ENCODE peak calls at places on chromosomes 3 and 15, in eight cellular contexts. One of them, this sample, is unnamed.

GRCh38 chr3:65672876-65673815 is 365.6 kb downstream of the MAGI1 start:
- DNase-seq in progenitor cell of endocrine pancreas: peak; percentile 30
- DNase-seq in fibroblast of the aortic adventitia: peak; percentile 58
- DNase-seq in adrenal gland: peak; percentile 69
- DNase-seq in RWPE2: no peak
- DNase-seq in endothelial cell: peak; percentile 65
- DNase-seq in GM06990: no peak
- DNase-seq in HCT116: peak; percentile 43
- DNase-seq in this sample: no peak

GRCh38 chr3:37163262-37164020 is 10.9 kb downstream of the LRRFIP2 start:
- DNase-seq in GM06990: no peak
- DNase-seq in endothelial cell: peak; percentile 12
- DNase-seq in adrenal gland: no peak
- DNase-seq in fibroblast of the aortic adventitia: peak; percentile 53
- DNase-seq in RWPE2: no peak
- DNase-seq in progenitor cell of endocrine pancreas: no peak
- DNase-seq in HCT116: no peak
- DNase-seq in this sample: no peak

GRCh38 chr15:85618956-85619491 is 175.7 kb downstream of the KLHL25 start:
- DNase-seq in adrenal gland: peak; percentile 90
- DNase-seq in HCT116: no peak
- DNase-seq in GM06990: peak; percentile 28
- DNase-seq in fibroblast of the aortic adventitia: peak; percentile 97
- DNase-seq in progenitor cell of endocrine pancreas: no peak
- DNase-seq in RWPE2: peak; percentile 73
- DNase-seq in endothelial cell: no peak
- DNase-seq in this sample: no peak

GRCh38 chr3:157248590-157249425 is 88.9 kb upstream of the CCNL1 start:
- DNase-seq in endothelial cell: no peak
- DNase-seq in adrenal gland: peak; percentile 59
- DNase-seq in HCT116: peak; percentile 71
- DNase-seq in RWPE2: no peak
- DNase-seq in progenitor cell of endocrine pancreas: no peak
- DNase-seq in GM06990: no peak
- DNase-seq in fibroblast of the aortic adventitia: peak; percentile 94
- DNase-seq in this sample: no peak

GRCh38 chr3:140499114-140499757 is 178.6 kb upstream of the TRIM42 start:
- DNase-seq in progenitor cell of endocrine pancreas: no peak
- DNase-seq in RWPE2: no peak
- DNase-seq in HCT116: no peak
- DNase-seq in adrenal gland: peak; percentile 29
- DNase-seq in fibroblast of the aortic adventitia: peak; percentile 25
- DNase-seq in endothelial cell: no peak
- DNase-seq in GM06990: no peak
- DNase-seq in this sample: no peak

GRCh38 chr3:58659051-58659675 is 7.4 kb downstream of the FAM3D start:
- DNase-seq in fibroblast of the aortic adventitia: peak; percentile 59
- DNase-seq in endothelial cell: no peak
- DNase-seq in HCT116: peak; percentile 24
- DNase-seq in progenitor cell of endocrine pancreas: no peak
- DNase-seq in GM06990: no peak
- DNase-seq in adrenal gland: peak; percentile 40
- DNase-seq in RWPE2: no peak
- DNase-seq in this sample: no peak

GRCh38 chr3:42130007-42130328 is 38.8 kb downstream of the TRAK1 start:
- DNase-seq in RWPE2: no peak
- DNase-seq in GM06990: peak; percentile 34
- DNase-seq in progenitor cell of endocrine pancreas: no peak
- DNase-seq in adrenal gland: no peak
- DNase-seq in HCT116: no peak
- DNase-seq in fibroblast of the aortic adventitia: no peak
- DNase-seq in endothelial cell: no peak
- DNase-seq in this sample: no peak

GRCh38 chr3:112405845-112406244 is 72.9 kb downstream of the CD200 start:
- DNase-seq in fibroblast of the aortic adventitia: no peak
- DNase-seq in RWPE2: no peak
- DNase-seq in GM06990: no peak
- DNase-seq in HCT116: no peak
- DNase-seq in progenitor cell of endocrine pancreas: no peak
- DNase-seq in adrenal gland: no peak
- DNase-seq in endothelial cell: no peak
- DNase-seq in this sample: no peak

GRCh38 chr3:122230174-122230573 is 46.7 kb downstream of the CASR start:
- DNase-seq in progenitor cell of endocrine pancreas: no peak
- DNase-seq in RWPE2: no peak
- DNase-seq in GM06990: no peak
- DNase-seq in fibroblast of the aortic adventitia: no peak
- DNase-seq in HCT116: no peak
- DNase-seq in endothelial cell: no peak
- DNase-seq in adrenal gland: no peak
- DNase-seq in this sample: no peak

GRCh38 chr15:78808550-78808949 is 2.7 kb downstream of the ADAMTS7 start:
- DNase-seq in progenitor cell of endocrine pancreas: no peak
- DNase-seq in GM06990: no peak
- DNase-seq in endothelial cell: no peak
- DNase-seq in RWPE2: no peak
- DNase-seq in adrenal gland: no peak
- DNase-seq in fibroblast of the aortic adventitia: peak; percentile 22
- DNase-seq in HCT116: peak; percentile 34
- DNase-seq in this sample: no peak

GRCh38 chr3:55897573-55898224 is 410.6 kb upstream of the WNT5A start:
- DNase-seq in endothelial cell: peak; percentile 12
- DNase-seq in HCT116: no peak
- DNase-seq in RWPE2: no peak
- DNase-seq in progenitor cell of endocrine pancreas: no peak
- DNase-seq in fibroblast of the aortic adventitia: no peak
- DNase-seq in adrenal gland: no peak
- DNase-seq in GM06990: no peak
- DNase-seq in this sample: no peak

GRCh38 chr15:48021336-48022086 is 99.3 kb upstream of the SLC24A5 start:
- DNase-seq in endothelial cell: no peak
- DNase-seq in HCT116: no peak
- DNase-seq in adrenal gland: no peak
- DNase-seq in GM06990: no peak
- DNase-seq in RWPE2: no peak
- DNase-seq in fibroblast of the aortic adventitia: no peak
- DNase-seq in progenitor cell of endocrine pancreas: no peak
- DNase-seq in this sample: no peak

DNA sequence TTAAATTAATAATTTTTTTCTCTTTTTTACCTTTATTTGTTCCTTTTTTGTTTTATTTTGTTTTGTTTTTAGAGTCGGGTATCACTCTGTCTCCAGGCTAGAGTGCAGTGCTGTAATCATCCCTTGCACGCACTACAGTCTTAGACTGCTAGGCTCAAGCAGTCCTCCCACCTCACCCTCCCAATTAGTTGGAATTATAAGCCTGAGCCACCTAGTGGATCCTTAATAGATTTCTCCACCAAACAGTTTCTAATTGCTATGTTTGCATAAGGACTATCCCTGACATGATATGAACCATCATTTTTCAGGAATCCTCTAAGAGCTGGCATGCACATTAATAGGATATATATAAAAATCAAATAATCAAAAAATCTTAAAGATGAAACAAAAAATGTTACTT is 993.2 kb downstream of the OTOL1 start:
- DNase-seq in endothelial cell: no peak
- DNase-seq in fibroblast of the aortic adventitia: no peak
- DNase-seq in HCT116: peak; percentile 8
- DNase-seq in progenitor cell of endocrine pancreas: no peak
- DNase-seq in GM06990: no peak
- DNase-seq in RWPE2: no peak
- DNase-seq in adrenal gland: no peak
- DNase-seq in this sample: no peak
- TF ChIP-seq CTCF in endothelial cell: no peak
- TF ChIP-seq CTCF in fibroblast of the aortic adventitia: no peak
- TF ChIP-seq CTCF in HCT116: peak; percentile 11
- TF ChIP-seq CTCF in progenitor cell of endocrine pancreas: peak; percentile 18
- TF ChIP-seq CTCF in GM06990: no peak
- TF ChIP-seq CTCF in RWPE2: no peak
- TF ChIP-seq CTCF in adrenal gland: no peak
- TF ChIP-seq CTCF in this sample: peak; percentile 54

GRCh38 chr15:44566176-44566575 is 29.2 kb downstream of the EIF3J start:
- DNase-seq in progenitor cell of endocrine pancreas: no peak
- DNase-seq in fibroblast of the aortic adventitia: no peak
- DNase-seq in RWPE2: no peak
- DNase-seq in adrenal gland: no peak
- DNase-seq in endothelial cell: no peak
- DNase-seq in GM06990: no peak
- DNase-seq in HCT116: no peak
- DNase-seq in this sample: no peak

GRCh38 chr15:44565387-44566169 is 28.6 kb downstream of the EIF3J start:
- DNase-seq in progenitor cell of endocrine pancreas: no peak
- DNase-seq in HCT116: no peak
- DNase-seq in fibroblast of the aortic adventitia: no peak
- DNase-seq in RWPE2: no peak
- DNase-seq in GM06990: no peak
- DNase-seq in endothelial cell: no peak
- DNase-seq in adrenal gland: no peak
- DNase-seq in this sample: no peak

GRCh38 chr15:44569316-44569715 is 32.4 kb downstream of the EIF3J start:
- DNase-seq in progenitor cell of endocrine pancreas: no peak
- DNase-seq in fibroblast of the aortic adventitia: no peak
- DNase-seq in RWPE2: no peak
- DNase-seq in endothelial cell: no peak
- DNase-seq in adrenal gland: no peak
- DNase-seq in GM06990: no peak
- DNase-seq in HCT116: no peak
- DNase-seq in this sample: no peak

GRCh38 chr15:44573386-44573785 is 36.4 kb downstream of the EIF3J start:
- DNase-seq in endothelial cell: no peak
- DNase-seq in RWPE2: no peak
- DNase-seq in progenitor cell of endocrine pancreas: no peak
- DNase-seq in HCT116: no peak
- DNase-seq in adrenal gland: no peak
- DNase-seq in GM06990: no peak
- DNase-seq in fibroblast of the aortic adventitia: no peak
- DNase-seq in this sample: no peak

DNA sequence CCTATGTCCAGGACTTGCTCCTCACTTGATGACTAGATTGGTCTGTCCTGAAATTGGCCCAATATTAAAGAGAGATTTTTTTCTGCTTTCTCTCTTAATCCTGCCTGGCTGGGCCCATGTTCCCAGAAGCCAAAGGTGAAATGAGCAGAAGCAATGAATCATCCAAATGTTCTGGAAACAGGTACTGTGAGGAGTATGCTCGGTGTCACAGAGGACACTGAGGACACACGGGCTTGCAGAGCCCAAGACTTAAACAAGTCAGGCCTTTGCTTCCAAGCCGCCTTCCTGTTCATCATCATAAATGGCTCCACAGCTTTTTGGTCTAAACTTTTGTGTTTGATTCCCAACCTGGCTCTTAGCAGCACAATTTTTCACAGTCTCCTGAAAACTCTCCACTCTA is 31.4 kb downstream of the EIF3J start:
- DNase-seq in endothelial cell: no peak
- DNase-seq in HCT116: no peak
- DNase-seq in progenitor cell of endocrine pancreas: no peak
- DNase-seq in GM06990: no peak
- DNase-seq in fibroblast of the aortic adventitia: no peak
- DNase-seq in RWPE2: no peak
- DNase-seq in adrenal gland: no peak
- DNase-seq in this sample: no peak
- TF ChIP-seq CTCF in endothelial cell: no peak
- TF ChIP-seq CTCF in HCT116: no peak
- TF ChIP-seq CTCF in progenitor cell of endocrine pancreas: no peak
- TF ChIP-seq CTCF in GM06990: no peak
- TF ChIP-seq CTCF in fibroblast of the aortic adventitia: no peak
- TF ChIP-seq CTCF in RWPE2: no peak
- TF ChIP-seq CTCF in adrenal gland: no peak
- TF ChIP-seq CTCF in this sample: no peak

GRCh38 chr15:101784644-101785043 is 18.7 kb upstream of the OR4F6 start:
- DNase-seq in RWPE2: no peak
- DNase-seq in adrenal gland: no peak
- DNase-seq in GM06990: no peak
- DNase-seq in endothelial cell: no peak
- DNase-seq in fibroblast of the aortic adventitia: no peak
- DNase-seq in HCT116: no peak
- DNase-seq in progenitor cell of endocrine pancreas: no peak
- DNase-seq in this sample: no peak

GRCh38 chr15:101781927-101782326 is 21.4 kb upstream of the OR4F6 start:
- DNase-seq in endothelial cell: no peak
- DNase-seq in HCT116: no peak
- DNase-seq in RWPE2: no peak
- DNase-seq in progenitor cell of endocrine pancreas: no peak
- DNase-seq in GM06990: no peak
- DNase-seq in adrenal gland: no peak
- DNase-seq in fibroblast of the aortic adventitia: no peak
- DNase-seq in this sample: no peak
- TF ChIP-seq CTCF in endothelial cell: no peak
- TF ChIP-seq CTCF in HCT116: no peak
- TF ChIP-seq CTCF in RWPE2: no peak
- TF ChIP-seq CTCF in progenitor cell of endocrine pancreas: no peak
- TF ChIP-seq CTCF in GM06990: no peak
- TF ChIP-seq CTCF in adrenal gland: no peak
- TF ChIP-seq CTCF in fibroblast of the aortic adventitia: no peak
- TF ChIP-seq CTCF in this sample: no peak

GRCh38 chr15:90420488-90420850 is 32.4 kb downstream of the IQGAP1 start:
- DNase-seq in progenitor cell of endocrine pancreas: no peak
- DNase-seq in endothelial cell: no peak
- DNase-seq in GM06990: no peak
- DNase-seq in RWPE2: no peak
- DNase-seq in HCT116: no peak
- DNase-seq in adrenal gland: no peak
- DNase-seq in fibroblast of the aortic adventitia: no peak
- DNase-seq in this sample: no peak

GRCh38 chr15:90421527-90421926 is 33.5 kb downstream of the IQGAP1 start:
- DNase-seq in progenitor cell of endocrine pancreas: no peak
- DNase-seq in GM06990: no peak
- DNase-seq in RWPE2: no peak
- DNase-seq in HCT116: no peak
- DNase-seq in fibroblast of the aortic adventitia: no peak
- DNase-seq in endothelial cell: no peak
- DNase-seq in adrenal gland: no peak
- DNase-seq in this sample: no peak

GRCh38 chr15:90423920-90424319 is 35.9 kb downstream of the IQGAP1 start:
- DNase-seq in endothelial cell: no peak
- DNase-seq in GM06990: no peak
- DNase-seq in adrenal gland: no peak
- DNase-seq in RWPE2: no peak
- DNase-seq in fibroblast of the aortic adventitia: no peak
- DNase-seq in HCT116: no peak
- DNase-seq in progenitor cell of endocrine pancreas: no peak
- DNase-seq in this sample: no peak

GRCh38 chr15:90419738-90420487 is 31.9 kb downstream of the IQGAP1 start:
- DNase-seq in endothelial cell: no peak
- DNase-seq in fibroblast of the aortic adventitia: peak; percentile 88
- DNase-seq in progenitor cell of endocrine pancreas: no peak
- DNase-seq in GM06990: peak; percentile 18
- DNase-seq in RWPE2: no peak
- DNase-seq in HCT116: no peak
- DNase-seq in adrenal gland: no peak
- DNase-seq in this sample: no peak

DNA sequence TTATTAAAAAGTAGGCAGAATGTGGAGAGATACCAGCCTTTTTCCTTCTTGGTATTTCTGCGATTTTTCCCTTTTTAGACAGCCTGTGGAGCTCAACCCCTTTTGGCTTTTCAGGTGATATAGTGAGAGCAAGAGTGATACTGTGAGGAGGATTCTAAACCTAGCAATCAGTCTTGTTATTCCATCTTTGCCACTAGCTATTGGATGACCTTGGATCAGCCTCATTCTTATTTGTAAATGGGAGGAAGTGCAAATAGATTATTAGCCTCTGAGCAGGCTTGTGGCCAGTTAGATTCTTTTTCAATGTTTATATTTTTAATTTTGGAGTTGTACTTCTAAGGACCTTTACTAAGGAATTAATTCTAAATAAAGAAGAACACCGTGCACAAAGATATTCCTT is 34.0 kb downstream of the IQGAP1 start:
- DNase-seq in RWPE2: no peak
- DNase-seq in adrenal gland: no peak
- DNase-seq in endothelial cell: no peak
- DNase-seq in fibroblast of the aortic adventitia: no peak
- DNase-seq in progenitor cell of endocrine pancreas: no peak
- DNase-seq in GM06990: no peak
- DNase-seq in HCT116: no peak
- DNase-seq in this sample: no peak
- TF ChIP-seq CTCF in RWPE2: no peak
- TF ChIP-seq CTCF in adrenal gland: no peak
- TF ChIP-seq CTCF in endothelial cell: no peak
- TF ChIP-seq CTCF in fibroblast of the aortic adventitia: no peak
- TF ChIP-seq CTCF in progenitor cell of endocrine pancreas: no peak
- TF ChIP-seq CTCF in GM06990: no peak
- TF ChIP-seq CTCF in HCT116: no peak
- TF ChIP-seq CTCF in this sample: no peak

This sample was measured in chondrocyte.